ENCODE peak calls at places on chromosome 14, in four cellular contexts. One of them, this sample, is unnamed.

GRCh38 chr14:98138666-98139065 is 1133.3 kb downstream of the BCL11B start:
- DNase-seq in WTC11: peak
- DNase-seq in K562: peak
- DNase-seq in GM12878: no peak
- DNase-seq in this sample: no peak

GRCh38 chr14:94650444-94650775 is 38.2 kb downstream of the SERPINA3 start:
- DNase-seq in WTC11: no peak
- DNase-seq in K562: no peak
- DNase-seq in GM12878: no peak
- DNase-seq in this sample: no peak

GRCh38 chr14:61925043-61925442 is 162.8 kb downstream of the SNAPC1 start:
- DNase-seq in WTC11: no peak
- DNase-seq in K562: no peak
- DNase-seq in GM12878: no peak
- DNase-seq in this sample: peak

GRCh38 chr14:32513571-32514009 is 184.5 kb downstream of the AKAP6 start:
- DNase-seq in WTC11: no peak
- DNase-seq in K562: no peak
- DNase-seq in GM12878: no peak
- DNase-seq in this sample: no peak

GRCh38 chr14:105022276-105022670 is 1.4 kb upstream of the CDCA4 start:
- DNase-seq in WTC11: no peak
- DNase-seq in K562: no peak
- DNase-seq in GM12878: no peak
- DNase-seq in this sample: no peak

GRCh38 chr14:20680843-20681347 is 3.5 kb upstream of the RNASE4 start:
- DNase-seq in WTC11: peak
- DNase-seq in K562: no peak
- DNase-seq in GM12878: no peak
- DNase-seq in this sample: no peak

GRCh38 chr14:76848879-76849278 is 22.7 kb downstream of the LRRC74A start:
- DNase-seq in WTC11: no peak
- DNase-seq in K562: peak
- DNase-seq in GM12878: no peak
- DNase-seq in this sample: no peak

GRCh38 chr14:42665083-42665482 is 1058.4 kb downstream of the LRFN5 start:
- DNase-seq in WTC11: no peak
- DNase-seq in K562: no peak
- DNase-seq in GM12878: no peak
- DNase-seq in this sample: no peak

GRCh38 chr14:102988054-102988453 is 65.6 kb downstream of the AMN start:
- DNase-seq in WTC11: no peak
- DNase-seq in K562: no peak
- DNase-seq in GM12878: no peak
- DNase-seq in this sample: no peak

GRCh38 chr14:64683264-64683663 is 21.0 kb upstream of the PLEKHG3 start:
- DNase-seq in WTC11: no peak
- DNase-seq in K562: no peak
- DNase-seq in GM12878: no peak
- DNase-seq in this sample: peak

GRCh38 chr14:94679106-94679819 is 67.1 kb downstream of the SERPINA3 start:
- DNase-seq in WTC11: no peak
- DNase-seq in K562: no peak
- DNase-seq in GM12878: no peak
- DNase-seq in this sample: no peak

GRCh38 chr14:34461334-34462131 is 507 bp downstream of the SPTSSA start:
- DNase-seq in WTC11: peak
- DNase-seq in K562: peak
- DNase-seq in GM12878: no peak
- DNase-seq in this sample: peak

GRCh38 chr14:23729720-23730387 is 93.7 kb downstream of the DHRS2 start:
- DNase-seq in WTC11: no peak
- DNase-seq in K562: peak
- DNase-seq in GM12878: no peak
- DNase-seq in this sample: peak

GRCh38 chr14:63986789-63987533 is 134.2 kb downstream of the SYNE2 start:
- DNase-seq in WTC11: no peak
- DNase-seq in K562: no peak
- DNase-seq in GM12878: no peak
- DNase-seq in this sample: no peak

GRCh38 chr14:80136358-80136757 is 74.9 kb downstream of the DIO2 start:
- DNase-seq in WTC11: no peak
- DNase-seq in K562: no peak
- DNase-seq in GM12878: no peak
- DNase-seq in this sample: no peak

GRCh38 chr14:29092121-29092520 is 325.5 kb downstream of the FOXG1 start:
- DNase-seq in WTC11: no peak
- DNase-seq in K562: no peak
- DNase-seq in GM12878: no peak
- DNase-seq in this sample: no peak

GRCh38 chr14:92198804-92199203 is 77.0 kb downstream of the CPSF2 start:
- DNase-seq in WTC11: no peak
- DNase-seq in K562: no peak
- DNase-seq in GM12878: no peak
- DNase-seq in this sample: no peak

GRCh38 chr14:54882521-54882920 is 20.1 kb downstream of the GCH1 start:
- DNase-seq in WTC11: no peak
- DNase-seq in K562: no peak
- DNase-seq in GM12878: no peak
- DNase-seq in this sample: no peak

DNA sequence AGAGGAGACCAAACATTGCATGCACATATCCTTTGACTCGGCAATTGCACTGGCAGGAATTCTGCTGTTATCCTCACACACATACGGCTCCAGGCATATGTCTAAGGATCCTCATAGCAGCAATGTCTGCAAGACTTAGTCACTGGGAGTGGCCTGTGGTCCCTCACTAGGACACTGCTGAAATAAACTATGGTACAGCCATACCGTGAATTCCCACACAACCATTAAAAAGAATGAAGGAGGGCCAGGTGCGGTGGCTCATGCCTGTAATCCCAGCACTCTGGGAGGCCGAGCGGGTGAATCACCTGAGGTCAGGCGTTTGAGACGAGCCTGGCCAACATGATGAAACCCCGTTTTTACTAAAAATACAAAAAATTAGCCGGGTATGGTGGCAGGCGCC is 105.1 kb downstream of the ZFP36L1 start:
- DNase-seq in WTC11: no peak
- DNase-seq in K562: no peak
- DNase-seq in GM12878: no peak
- DNase-seq in this sample: no peak
- TF ChIP-seq MAX in WTC11: no peak
- TF ChIP-seq MAX in K562: no peak
- TF ChIP-seq MAX in GM12878: no peak
- TF ChIP-seq MAX in this sample: no peak

GRCh38 chr14:67942311-67942710 is 122.7 kb downstream of the RAD51B start:
- DNase-seq in WTC11: no peak
- DNase-seq in K562: no peak
- DNase-seq in GM12878: no peak
- DNase-seq in this sample: no peak

GRCh38 chr14:67938046-67938445 is 118.5 kb downstream of the RAD51B start:
- DNase-seq in WTC11: no peak
- DNase-seq in K562: no peak
- DNase-seq in GM12878: no peak
- DNase-seq in this sample: no peak

GRCh38 chr14:67940476-67940875 is 120.9 kb downstream of the RAD51B start:
- DNase-seq in WTC11: no peak
- DNase-seq in K562: no peak
- DNase-seq in GM12878: no peak
- DNase-seq in this sample: peak

GRCh38 chr14:67941456-67942018 is 122.0 kb downstream of the RAD51B start:
- DNase-seq in WTC11: no peak
- DNase-seq in K562: no peak
- DNase-seq in GM12878: no peak
- DNase-seq in this sample: peak

GRCh38 chr14:67940894-67941455 is 121.4 kb downstream of the RAD51B start:
- DNase-seq in WTC11: no peak
- DNase-seq in K562: no peak
- DNase-seq in GM12878: no peak
- DNase-seq in this sample: no peak
- TF ChIP-seq CREM in WTC11: no peak
- TF ChIP-seq CREM in K562: no peak
- TF ChIP-seq CREM in GM12878: no peak
- TF ChIP-seq CREM in this sample: no peak

GRCh38 chr14:53190938-53191337 is 37.8 kb upstream of the DDHD1 start:
- DNase-seq in WTC11: no peak
- DNase-seq in K562: no peak
- DNase-seq in GM12878: no peak
- DNase-seq in this sample: no peak
- TF ChIP-seq MAX in WTC11: no peak
- TF ChIP-seq MAX in K562: no peak
- TF ChIP-seq MAX in GM12878: no peak
- TF ChIP-seq MAX in this sample: no peak

GRCh38 chr14:72892879-72893635 is 844 bp downstream of the DPF3 start:
- DNase-seq in WTC11: peak
- DNase-seq in K562: peak
- DNase-seq in GM12878: no peak
- DNase-seq in this sample: no peak

GRCh38 chr14:72893636-72894322 is at the start of gene DPF3:
- DNase-seq in WTC11: peak
- DNase-seq in K562: peak
- DNase-seq in GM12878: peak
- DNase-seq in this sample: peak

GRCh38 chr14:72892103-72892878 is 1.6 kb downstream of the DPF3 start:
- DNase-seq in WTC11: peak
- DNase-seq in K562: no peak
- DNase-seq in GM12878: no peak
- DNase-seq in this sample: no peak

GRCh38 chr14:72889366-72889765 is 4.5 kb downstream of the DPF3 start:
- DNase-seq in WTC11: no peak
- DNase-seq in K562: no peak
- DNase-seq in GM12878: no peak
- DNase-seq in this sample: no peak

GRCh38 chr14:72891666-72892102 is 2.2 kb downstream of the DPF3 start:
- DNase-seq in WTC11: no peak
- DNase-seq in K562: no peak
- DNase-seq in GM12878: no peak
- DNase-seq in this sample: no peak
- TF ChIP-seq CREM in WTC11: no peak
- TF ChIP-seq CREM in K562: no peak
- TF ChIP-seq CREM in GM12878: no peak
- TF ChIP-seq CREM in this sample: no peak

This sample was measured in HepG2.